ENCODE peak calls at places on chromosomes 16 and 17, in six cellular contexts. W, C, J, D, M and K are unnamed samples.
A peak's percentile ranks its signal among the peaks of the same experiment; 100 is the strongest.

GRCh38 chr16:23535901-23536300 is 21.2 kb downstream of the EARS2 start:
- DNase-seq in C (no peak), D (no peak), M (no peak), J (no peak), W (no peak), K (no peak)

GRCh38 chr17:7011942-7012254 is 526 bp upstream of the RNASEK start:
- DNase-seq in D (no peak), M (no peak), C (no peak), W (no peak), J (no peak), K (no peak)

GRCh38 chr17:8821446-8822105 is 22.4 kb upstream of the MFSD6L start:
- DNase-seq in M (no peak), C (no peak), W (no peak), D (no peak), J (no peak), K (no peak)

GRCh38 chr16:77439106-77439505 is 4.3 kb upstream of the ADAMTS18 start:
- DNase-seq in W (no peak), D (no peak), J (no peak), M (no peak), C (no peak), K (no peak)

GRCh38 chr17:41917192-41917591 is 1.6 kb downstream of the ACLY start:
- DNase-seq in D (peak; percentile 56), J (peak; percentile 5), M (no peak), W (no peak), C (no peak), K (no peak)

GRCh38 chr17:30244853-30245385 is 9.4 kb upstream of the SLC6A4 start:
- DNase-seq in C (no peak), M (no peak), J (no peak), D (no peak), W (no peak), K (no peak)

GRCh38 chr17:3692346-3692745 is 3.6 kb downstream of the P2RX5 start:
- DNase-seq in W (no peak), C (no peak), J (no peak), D (no peak), M (no peak), K (no peak)

GRCh38 chr17:57016764-57017116 is 38.8 kb downstream of the SCPEP1 start:
- DNase-seq in J (no peak), W (no peak), M (no peak), C (no peak), D (no peak), K (no peak)

GRCh38 chr17:69175812-69176517 is 34.3 kb upstream of the ABCA6 start:
- DNase-seq in M (no peak), J (peak; percentile 82), C (no peak), D (peak; percentile 90), W (no peak), K (no peak)

GRCh38 chr16:56369202-56369601 is 56.1 kb downstream of the AMFR start:
- DNase-seq in D (no peak), J (no peak), M (no peak), W (no peak), C (no peak), K (no peak)

GRCh38 chr17:82241183-82241925 is 12.5 kb downstream of the SLC16A3 start:
- DNase-seq in C (no peak), J (peak; percentile 94), W (peak; percentile 23), D (peak; percentile 74), M (no peak), K (no peak)

GRCh38 chr16:57341441-57342303 is 16.9 kb upstream of the CCL22 start:
- DNase-seq in C (no peak), M (no peak), W (no peak), J (peak; percentile 13), D (peak; percentile 58), K (no peak)

GRCh38 chr16:72740346-72740745 is 307.6 kb downstream of the ZFHX3 start:
- DNase-seq in J (peak; percentile 16), M (no peak), D (no peak), C (no peak), W (no peak), K (no peak)

GRCh38 chr16:60755907-60756306 is 1280.3 kb downstream of the CDH8 start:
- DNase-seq in M (no peak), W (no peak), D (no peak), C (no peak), J (no peak), K (no peak)

GRCh38 chr17:38749222-38750043 is 1.3 kb upstream of the PCGF2 start:
- DNase-seq in C (no peak), W (no peak), D (peak; percentile 84), J (peak; percentile 81), M (no peak), K (peak; percentile 69)

GRCh38 chr16:48556913-48557351 is 53.0 kb downstream of the N4BP1 start:
- DNase-seq in C (no peak), D (peak; percentile 35), W (no peak), M (no peak), J (peak; percentile 9), K (no peak)

GRCh38 chr17:56478836-56479447 is 114.6 kb upstream of the NOG start:
- DNase-seq in C (peak; percentile 25), M (no peak), W (no peak), D (peak; percentile 6), J (peak; percentile 9), K (no peak)

GRCh38 chr17:79672496-79672895 is 58.2 kb upstream of the ENPP7 start:
- DNase-seq in C (no peak), W (no peak), D (no peak), M (no peak), J (no peak), K (no peak)

GRCh38 chr17:4585203-4585939 is 1.0 kb downstream of the SMTNL2 start:
- DNase-seq in W (no peak), C (no peak), J (no peak), D (no peak), M (no peak), K (no peak)

GRCh38 chr17:17561408-17562144 is 29.9 kb downstream of the PEMT start:
- DNase-seq in D (no peak), W (no peak), C (no peak), M (no peak), J (no peak), K (no peak)

GRCh38 chr16:22631264-22631663 is 120.6 kb downstream of the NPIPB5 start:
- DNase-seq in D (no peak), W (no peak), M (no peak), J (no peak), C (no peak), K (no peak)

GRCh38 chr16:57689772-57690558 is 4.6 kb upstream of the DRC7 start:
- DNase-seq in D (peak; percentile 46), J (no peak), W (no peak), M (peak; percentile 7), C (no peak), K (peak; percentile 20)

GRCh38 chr16:27080870-27081269 is 14.1 kb downstream of the C16orf82 start:
- DNase-seq in D (peak; percentile 11), M (no peak), J (no peak), W (no peak), C (peak; percentile 45), K (no peak)

GRCh38 chr17:79024901-79025737 is 1.1 kb downstream of the C1QTNF1 start:
- DNase-seq in J (no peak), M (no peak), C (no peak), W (no peak), D (peak; percentile 49), K (no peak)

GRCh38 chr17:31888124-31888523 is 13.4 kb downstream of the UTP6 start:
- DNase-seq in W (no peak), C (no peak), D (no peak), J (no peak), M (no peak), K (no peak)

GRCh38 chr17:65393514-65393913 is 167.9 kb downstream of the AXIN2 start:
- DNase-seq in C (no peak), J (no peak), D (no peak), W (no peak), M (no peak), K (no peak)

GRCh38 chr16:66116163-66116792 is 250.2 kb upstream of the CDH5 start:
- DNase-seq in J (peak; percentile 28), C (no peak), W (no peak), M (no peak), D (peak; percentile 25), K (no peak)

GRCh38 chr17:27473748-27474609 is 17.7 kb downstream of the KSR1 start:
- DNase-seq in J (no peak), M (peak; percentile 60), W (peak; percentile 77), D (peak; percentile 69), C (no peak), K (peak; percentile 53)